ENCODE peak calls at places on chromosomes 4 and X, in six cellular contexts. One of them, this sample, is unnamed.

GRCh38 chr4:26731342-26731741 is 129.3 kb upstream of the STIM2 start:
- DNase-seq in transverse colon: no peak
- DNase-seq in tibial nerve: no peak
- DNase-seq in adrenal gland: no peak
- DNase-seq in right lobe of liver: no peak
- DNase-seq in Peyer's patch: no peak
- DNase-seq in this sample: no peak

GRCh38 chr4:1413221-1413663 is 7.0 kb upstream of the NKX1-1 start:
- DNase-seq in transverse colon: no peak
- DNase-seq in tibial nerve: no peak
- DNase-seq in adrenal gland: no peak
- DNase-seq in right lobe of liver: peak; percentile 33
- DNase-seq in Peyer's patch: peak; percentile 22
- DNase-seq in this sample: no peak

GRCh38 chrX:37922926-37923325 is 75.6 kb upstream of the DYNLT3 start:
- DNase-seq in transverse colon: peak; percentile 12
- DNase-seq in tibial nerve: no peak
- DNase-seq in adrenal gland: peak; percentile 29
- DNase-seq in right lobe of liver: peak; percentile 40
- DNase-seq in Peyer's patch: peak; percentile 47
- DNase-seq in this sample: no peak

GRCh38 chr4:6354626-6355025 is 85.0 kb downstream of the WFS1 start:
- DNase-seq in transverse colon: no peak
- DNase-seq in tibial nerve: no peak
- DNase-seq in adrenal gland: no peak
- DNase-seq in right lobe of liver: no peak
- DNase-seq in Peyer's patch: no peak
- DNase-seq in this sample: no peak

GRCh38 chrX:47030339-47030738 is 47.9 kb upstream of the RGN start:
- DNase-seq in transverse colon: no peak
- DNase-seq in tibial nerve: no peak
- DNase-seq in adrenal gland: peak; percentile 23
- DNase-seq in right lobe of liver: no peak
- DNase-seq in Peyer's patch: no peak
- DNase-seq in this sample: no peak

GRCh38 chrX:109475174-109475891 is 6.6 kb downstream of the GUCY2F start:
- DNase-seq in transverse colon: no peak
- DNase-seq in tibial nerve: no peak
- DNase-seq in adrenal gland: peak; percentile 39
- DNase-seq in right lobe of liver: peak; percentile 31
- DNase-seq in Peyer's patch: no peak
- DNase-seq in this sample: no peak

GRCh38 chrX:47540754-47541538 is 20.1 kb upstream of the ARAF start:
- DNase-seq in transverse colon: peak; percentile 77
- DNase-seq in tibial nerve: peak; percentile 48
- DNase-seq in adrenal gland: peak; percentile 87
- DNase-seq in right lobe of liver: peak; percentile 84
- DNase-seq in Peyer's patch: peak; percentile 82
- DNase-seq in this sample: no peak

GRCh38 chrX:130826249-130826648 is 76.8 kb downstream of the ENOX2 start:
- DNase-seq in transverse colon: no peak
- DNase-seq in tibial nerve: no peak
- DNase-seq in adrenal gland: no peak
- DNase-seq in right lobe of liver: no peak
- DNase-seq in Peyer's patch: no peak
- DNase-seq in this sample: no peak

GRCh38 chrX:153612413-153612812 is 13.5 kb upstream of the CCNQ start:
- DNase-seq in transverse colon: no peak
- DNase-seq in tibial nerve: no peak
- DNase-seq in adrenal gland: no peak
- DNase-seq in right lobe of liver: peak; percentile 15
- DNase-seq in Peyer's patch: no peak
- DNase-seq in this sample: peak; percentile 54

GRCh38 chrX:56107320-56107719 is 124.8 kb upstream of the KLF8 start:
- DNase-seq in transverse colon: no peak
- DNase-seq in tibial nerve: no peak
- DNase-seq in adrenal gland: no peak
- DNase-seq in right lobe of liver: no peak
- DNase-seq in Peyer's patch: no peak
- DNase-seq in this sample: no peak

GRCh38 chr4:89352541-89352940 is 44.9 kb upstream of the GPRIN3 start:
- DNase-seq in transverse colon: no peak
- DNase-seq in tibial nerve: no peak
- DNase-seq in adrenal gland: no peak
- DNase-seq in right lobe of liver: no peak
- DNase-seq in Peyer's patch: no peak
- DNase-seq in this sample: no peak

GRCh38 chr4:137253949-137254348 is 278.3 kb downstream of the PCDH18 start:
- DNase-seq in transverse colon: no peak
- DNase-seq in tibial nerve: no peak
- DNase-seq in adrenal gland: no peak
- DNase-seq in right lobe of liver: no peak
- DNase-seq in Peyer's patch: no peak
- DNase-seq in this sample: no peak

GRCh38 chr4:23745377-23745776 is 144.5 kb downstream of the PPARGC1A start:
- DNase-seq in transverse colon: no peak
- DNase-seq in tibial nerve: no peak
- DNase-seq in adrenal gland: no peak
- DNase-seq in right lobe of liver: no peak
- DNase-seq in Peyer's patch: no peak
- DNase-seq in this sample: no peak

GRCh38 chr4:133856736-133857355 is 344.7 kb downstream of the PABPC4L start:
- DNase-seq in transverse colon: no peak
- DNase-seq in tibial nerve: no peak
- DNase-seq in adrenal gland: no peak
- DNase-seq in right lobe of liver: no peak
- DNase-seq in Peyer's patch: no peak
- DNase-seq in this sample: no peak

GRCh38 chr4:38902695-38903094 is 35.1 kb downstream of the FAM114A1 start:
- DNase-seq in transverse colon: no peak
- DNase-seq in tibial nerve: no peak
- DNase-seq in adrenal gland: no peak
- DNase-seq in right lobe of liver: no peak
- DNase-seq in Peyer's patch: no peak
- DNase-seq in this sample: no peak

GRCh38 chr4:47852121-47852520 is 14.3 kb upstream of the CORIN start:
- DNase-seq in transverse colon: no peak
- DNase-seq in tibial nerve: no peak
- DNase-seq in adrenal gland: no peak
- DNase-seq in right lobe of liver: no peak
- DNase-seq in Peyer's patch: no peak
- DNase-seq in this sample: no peak

GRCh38 chr4:71389149-71389840 is 50.5 kb downstream of the SLC4A4 start:
- DNase-seq in transverse colon: no peak
- DNase-seq in tibial nerve: no peak
- DNase-seq in adrenal gland: no peak
- DNase-seq in right lobe of liver: peak; percentile 56
- DNase-seq in Peyer's patch: no peak
- DNase-seq in this sample: no peak

GRCh38 chr4:169604131-169604900 is 8.1 kb downstream of the NEK1 start:
- DNase-seq in transverse colon: no peak
- DNase-seq in tibial nerve: no peak
- DNase-seq in adrenal gland: no peak
- DNase-seq in right lobe of liver: no peak
- DNase-seq in Peyer's patch: no peak
- DNase-seq in this sample: no peak

GRCh38 chr4:8084712-8085490 is 73.7 kb downstream of the ABLIM2 start:
- DNase-seq in transverse colon: no peak
- DNase-seq in tibial nerve: no peak
- DNase-seq in adrenal gland: no peak
- DNase-seq in right lobe of liver: no peak
- DNase-seq in Peyer's patch: no peak
- DNase-seq in this sample: no peak

GRCh38 chr4:94813221-94813620 is 55.5 kb downstream of the BMPR1B start:
- DNase-seq in transverse colon: no peak
- DNase-seq in tibial nerve: no peak
- DNase-seq in adrenal gland: no peak
- DNase-seq in right lobe of liver: no peak
- DNase-seq in Peyer's patch: no peak
- DNase-seq in this sample: no peak

GRCh38 chrX:51148848-51149247 is 183.8 kb upstream of the NUDT10 start:
- DNase-seq in transverse colon: no peak
- DNase-seq in tibial nerve: no peak
- DNase-seq in adrenal gland: peak; percentile 29
- DNase-seq in right lobe of liver: no peak
- DNase-seq in Peyer's patch: no peak
- DNase-seq in this sample: no peak

DNA sequence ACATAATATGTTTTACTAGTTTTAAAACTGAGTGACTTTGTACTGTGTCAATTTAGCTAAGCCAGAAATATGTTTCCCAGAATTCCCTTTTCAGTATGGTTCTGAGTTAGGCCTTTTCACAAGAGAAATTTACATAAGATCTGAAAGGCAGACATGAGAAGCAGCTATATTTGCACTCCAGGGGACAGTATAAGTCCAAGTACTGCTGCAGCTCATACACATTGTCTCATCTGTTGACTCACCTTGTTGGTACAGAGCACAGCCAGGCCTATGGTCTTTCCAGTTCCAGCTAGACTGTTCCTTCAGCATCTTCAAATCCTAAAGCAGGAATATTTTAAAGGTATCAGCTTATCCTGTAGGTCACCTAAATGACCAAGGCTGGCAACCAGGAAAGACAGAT is 53.5 kb downstream of the BMP3 start:
- DNase-seq in transverse colon: no peak
- DNase-seq in tibial nerve: no peak
- DNase-seq in adrenal gland: no peak
- DNase-seq in right lobe of liver: no peak
- DNase-seq in Peyer's patch: no peak
- DNase-seq in this sample: no peak
- TF ChIP-seq CTCF in transverse colon: peak; percentile 51
- TF ChIP-seq CTCF in tibial nerve: no peak
- TF ChIP-seq CTCF in adrenal gland: no peak
- TF ChIP-seq CTCF in right lobe of liver: no peak
- TF ChIP-seq CTCF in Peyer's patch: peak; percentile 57
- TF ChIP-seq CTCF in this sample: no peak

DNA sequence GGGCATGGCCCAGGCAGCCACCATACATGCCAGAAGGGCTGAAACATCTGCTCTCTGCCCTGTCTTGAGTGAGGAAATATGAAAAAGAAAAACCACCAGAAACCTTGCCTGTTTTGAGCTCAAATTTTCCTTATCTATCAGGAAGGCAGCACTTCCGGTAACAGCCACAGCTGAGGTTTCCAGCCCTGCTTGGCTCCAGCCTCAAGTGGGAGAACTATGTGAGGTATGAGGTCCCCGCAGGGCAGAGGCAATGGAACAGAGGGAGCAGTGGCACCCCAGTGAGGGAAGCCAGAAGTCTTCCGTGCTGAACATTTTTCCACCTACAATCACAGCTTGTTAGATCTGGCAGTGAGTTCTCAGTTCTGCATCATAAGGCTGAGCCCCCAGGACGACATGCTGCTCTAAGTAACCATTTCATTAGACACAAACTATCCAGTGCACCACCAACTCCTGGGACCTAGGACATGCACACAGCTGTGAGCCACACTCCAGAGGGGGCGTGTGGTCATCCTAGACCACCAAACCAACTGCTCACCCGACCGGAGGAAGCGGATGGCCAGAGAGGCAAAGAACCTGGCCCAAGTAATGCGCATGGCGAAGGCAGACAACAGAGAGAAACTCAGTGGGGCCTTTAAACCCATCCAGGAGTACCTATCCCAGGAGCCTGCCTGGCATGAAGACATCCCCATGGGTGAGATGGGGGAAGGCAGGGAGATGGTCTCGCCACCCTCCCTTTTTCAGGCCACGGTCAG is 22.6 kb downstream of the WDR1 start:
- DNase-seq in transverse colon: no peak
- DNase-seq in tibial nerve: no peak
- DNase-seq in adrenal gland: no peak
- DNase-seq in right lobe of liver: no peak
- DNase-seq in Peyer's patch: no peak
- DNase-seq in this sample: no peak
- H3K4me1 ChIP-seq in transverse colon: peaks cover 67% of the 10 kb centered on the region
- H3K4me1 ChIP-seq in tibial nerve: no peaks in the 10 kb centered on the region
- H3K4me1 ChIP-seq in adrenal gland: peaks cover 62% of the 10 kb centered on the region
- H3K4me1 ChIP-seq in right lobe of liver: peaks cover 12% of the 10 kb centered on the region
- H3K4me1 ChIP-seq in Peyer's patch: peaks cover 80% of the 10 kb centered on the region
- H3K4me1 ChIP-seq in this sample: peaks cover 100% of the 10 kb centered on the region

GRCh38 chrX:11113731-11114130 is 2.6 kb downstream of the HCCS start:
- DNase-seq in transverse colon: no peak
- DNase-seq in tibial nerve: no peak
- DNase-seq in adrenal gland: no peak
- DNase-seq in right lobe of liver: no peak
- DNase-seq in Peyer's patch: no peak
- DNase-seq in this sample: no peak

GRCh38 chrX:11109968-11110367 is 1.2 kb upstream of the HCCS start:
- DNase-seq in transverse colon: no peak
- DNase-seq in tibial nerve: no peak
- DNase-seq in adrenal gland: no peak
- DNase-seq in right lobe of liver: no peak
- DNase-seq in Peyer's patch: no peak
- DNase-seq in this sample: no peak

GRCh38 chrX:11108253-11108941 is 2.7 kb upstream of the HCCS start:
- DNase-seq in transverse colon: no peak
- DNase-seq in tibial nerve: no peak
- DNase-seq in adrenal gland: no peak
- DNase-seq in right lobe of liver: no peak
- DNase-seq in Peyer's patch: no peak
- DNase-seq in this sample: no peak

GRCh38 chrX:11111947-11112346 is 815 bp downstream of the HCCS start:
- DNase-seq in transverse colon: peak; percentile 17
- DNase-seq in tibial nerve: no peak
- DNase-seq in adrenal gland: no peak
- DNase-seq in right lobe of liver: no peak
- DNase-seq in Peyer's patch: no peak
- DNase-seq in this sample: no peak

GRCh38 chrX:11111038-11111851 is at the start of gene HCCS:
- DNase-seq in transverse colon: peak; percentile 87
- DNase-seq in tibial nerve: peak; percentile 67
- DNase-seq in adrenal gland: peak; percentile 83
- DNase-seq in right lobe of liver: peak; percentile 82
- DNase-seq in Peyer's patch: peak; percentile 92
- DNase-seq in this sample: peak; percentile 94
- TF ChIP-seq POLR2A in transverse colon: peak; percentile 95
- TF ChIP-seq POLR2A in tibial nerve: peak; percentile 66
- TF ChIP-seq POLR2A in adrenal gland: peak; percentile 35
- TF ChIP-seq POLR2A in right lobe of liver: peak; percentile 82
- TF ChIP-seq POLR2A in Peyer's patch: peak; percentile 88
- TF ChIP-seq POLR2A in this sample: peak; percentile 53

GRCh38 chr4:25535701-25536473 is 119.8 kb upstream of the SLC34A2 start:
- DNase-seq in transverse colon: no peak
- DNase-seq in tibial nerve: no peak
- DNase-seq in adrenal gland: no peak
- DNase-seq in right lobe of liver: no peak
- DNase-seq in Peyer's patch: no peak
- DNase-seq in this sample: no peak

GRCh38 chr4:25536577-25537325 is 118.9 kb upstream of the SLC34A2 start:
- DNase-seq in transverse colon: no peak
- DNase-seq in tibial nerve: no peak
- DNase-seq in adrenal gland: no peak
- DNase-seq in right lobe of liver: no peak
- DNase-seq in Peyer's patch: no peak
- DNase-seq in this sample: no peak

GRCh38 chr4:25538430-25538829 is 117.2 kb upstream of the SLC34A2 start:
- DNase-seq in transverse colon: no peak
- DNase-seq in tibial nerve: no peak
- DNase-seq in adrenal gland: no peak
- DNase-seq in right lobe of liver: no peak
- DNase-seq in Peyer's patch: no peak
- DNase-seq in this sample: no peak

GRCh38 chr4:25540734-25541133 is 114.9 kb upstream of the SLC34A2 start:
- DNase-seq in transverse colon: no peak
- DNase-seq in tibial nerve: no peak
- DNase-seq in adrenal gland: no peak
- DNase-seq in right lobe of liver: no peak
- DNase-seq in Peyer's patch: no peak
- DNase-seq in this sample: no peak

GRCh38 chr4:25539241-25539640 is 116.4 kb upstream of the SLC34A2 start:
- DNase-seq in transverse colon: no peak
- DNase-seq in tibial nerve: no peak
- DNase-seq in adrenal gland: no peak
- DNase-seq in right lobe of liver: no peak
- DNase-seq in Peyer's patch: peak; percentile 64
- DNase-seq in this sample: no peak
- TF ChIP-seq CTCF in transverse colon: no peak
- TF ChIP-seq CTCF in tibial nerve: no peak
- TF ChIP-seq CTCF in adrenal gland: no peak
- TF ChIP-seq CTCF in right lobe of liver: no peak
- TF ChIP-seq CTCF in Peyer's patch: no peak
- TF ChIP-seq CTCF in this sample: no peak

This sample was measured in spleen.